ENCODE peak calls at places on chromosomes 7 and 10, in nine cellular contexts. F is CD4-positive, alpha-beta T cell; N is cardiac muscle cell; X is heart right ventricle; C is H7; V is midbrain; B is testis; P is fibroblast of the conjunctiva; Y is PC-9. W is an unnamed sample.

GRCh38 chr10:29643785-29644501 is 9.2 kb upstream of the SVIL start:
- DNase-seq in F (no peak), N (no peak), X (peak; percentile 22), C (no peak), V (no peak), B (peak; percentile 77), P (no peak), Y (no peak), W (no peak)

GRCh38 chr10:119479048-119479394 is 63.5 kb downstream of the RGS10 start:
- DNase-seq in F (no peak), N (peak; percentile 10), X (no peak), C (no peak), V (no peak), B (no peak), P (no peak), Y (no peak), W (no peak)

GRCh38 chr7:32536016-32536415 is 40.7 kb downstream of the AVL9 start:
- DNase-seq in F (no peak), N (no peak), X (no peak), C (no peak), V (no peak), B (no peak), P (no peak), Y (no peak), W (no peak)

GRCh38 chr7:3981281-3981680 is 680.2 kb downstream of the SDK1 start:
- DNase-seq in F (no peak), N (no peak), X (no peak), C (no peak), V (peak; percentile 7), B (peak; percentile 37), P (no peak), Y (no peak), W (no peak)

GRCh38 chr7:95686109-95686508 is 86.2 kb upstream of the DYNC1I1 start:
- DNase-seq in F (no peak), N (peak; percentile 82), X (peak; percentile 14), C (no peak), V (peak; percentile 68), B (peak; percentile 71), P (peak; percentile 53), Y (peak; percentile 41), W (peak; percentile 18)

GRCh38 chr10:114776908-114777307 is 44.7 kb upstream of the FHIP2A start:
- DNase-seq in F (no peak), N (no peak), X (no peak), C (no peak), V (no peak), B (no peak), P (no peak), Y (no peak), W (no peak)

GRCh38 chr7:134179321-134179720 is 52.2 kb downstream of the LRGUK start:
- DNase-seq in F (no peak), N (no peak), X (no peak), C (no peak), V (no peak), B (no peak), P (no peak), Y (no peak), W (no peak)

GRCh38 chr7:64045301-64046040 is at the start of gene ZNF727:
- DNase-seq in F (no peak), N (no peak), X (peak; percentile 65), C (no peak), V (peak; percentile 91), B (peak; percentile 94), P (no peak), Y (no peak), W (no peak)

GRCh38 chr7:100520138-100520537 is 18.9 kb upstream of the AGFG2 start:
- DNase-seq in F (no peak), N (no peak), X (no peak), C (no peak), V (no peak), B (no peak), P (no peak), Y (no peak), W (no peak)

GRCh38 chr10:48448796-48449195 is 142.3 kb downstream of the MAPK8 start:
- DNase-seq in F (no peak), N (no peak), X (no peak), C (no peak), V (no peak), B (no peak), P (no peak), Y (no peak), W (no peak)

GRCh38 chr7:20438665-20439376 is 108.1 kb downstream of the ITGB8 start:
- DNase-seq in F (no peak), N (no peak), X (no peak), C (no peak), V (no peak), B (no peak), P (no peak), Y (no peak), W (no peak)

GRCh38 chr7:44284216-44284615 is 41.2 kb downstream of the CAMK2B start:
- DNase-seq in F (no peak), N (no peak), X (peak; percentile 8), C (no peak), V (no peak), B (no peak), P (no peak), Y (no peak), W (no peak)

GRCh38 chr7:152462995-152463713 is 27.4 kb upstream of the KMT2C start:
- DNase-seq in F (no peak), N (peak; percentile 76), X (no peak), C (no peak), V (peak; percentile 76), B (peak; percentile 63), P (no peak), Y (no peak), W (peak; percentile 38)

GRCh38 chr7:139746652-139747051 is 31.1 kb downstream of the HIPK2 start:
- DNase-seq in F (no peak), N (no peak), X (no peak), C (no peak), V (no peak), B (no peak), P (no peak), Y (no peak), W (no peak)

GRCh38 chr10:98077223-98077622 is 46.8 kb upstream of the CRTAC1 start:
- DNase-seq in F (no peak), N (no peak), X (no peak), C (no peak), V (no peak), B (no peak), P (no peak), Y (no peak), W (no peak)

GRCh38 chr7:134613623-134614347 is 32.9 kb upstream of the BPGM start:
- DNase-seq in F (no peak), N (peak; percentile 95), X (no peak), C (no peak), V (no peak), B (peak; percentile 41), P (peak; percentile 97), Y (peak; percentile 61), W (peak; percentile 68)

GRCh38 chr10:29039659-29040309 is 249.1 kb upstream of the LYZL1 start:
- DNase-seq in F (no peak), N (peak; percentile 96), X (no peak), C (no peak), V (no peak), B (no peak), P (peak; percentile 46), Y (no peak), W (peak; percentile 77)

GRCh38 chr10:49385939-49386922 is 9.7 kb downstream of the DRGX start:
- DNase-seq in F (no peak), N (no peak), X (no peak), C (no peak), V (no peak), B (no peak), P (no peak), Y (no peak), W (peak; percentile 33)